ENCODE peak calls at places on chromosomes 12 and 14, in eight cellular contexts. D, S, U, Y, P, R, Q and T are unnamed samples.

GRCh38 chr14:68135566-68135965 is 316.0 kb downstream of the RAD51B start:
- DNase-seq in D (no peak), S (no peak), U (no peak), Y (no peak), P (no peak), R (no peak), Q (no peak), T (peak)

GRCh38 chr14:29262979-29263378 is 496.4 kb downstream of the FOXG1 start:
- DNase-seq in D (no peak), S (no peak), U (no peak), Y (no peak), P (no peak), R (no peak), Q (no peak), T (no peak)

GRCh38 chr12:93404961-93405849 is 27.5 kb downstream of the NUDT4 start:
- DNase-seq in D (no peak), S (peak), U (no peak), Y (no peak), P (no peak), R (no peak), Q (no peak), T (no peak)

GRCh38 chr12:107242189-107242588 is 148.8 kb upstream of the CRY1 start:
- DNase-seq in D (no peak), S (no peak), U (no peak), Y (no peak), P (no peak), R (no peak), Q (no peak), T (no peak)

GRCh38 chr12:93847517-93848452 is 170.6 kb downstream of the CRADD start:
- DNase-seq in D (no peak), S (no peak), U (no peak), Y (no peak), P (peak), R (no peak), Q (no peak), T (no peak)

GRCh38 chr12:87182696-87183233 is 846.4 kb downstream of the C12orf50 start:
- DNase-seq in D (no peak), S (no peak), U (no peak), Y (no peak), P (no peak), R (no peak), Q (no peak), T (no peak)

GRCh38 chr12:122029620-122030426 is 8.1 kb downstream of the BCL7A start:
- DNase-seq in D (no peak), S (peak), U (no peak), Y (no peak), P (peak), R (no peak), Q (no peak), T (no peak)

GRCh38 chr14:101017806-101018560 is 114.5 kb upstream of the RTL1 start:
- DNase-seq in D (peak), S (peak), U (no peak), Y (no peak), P (no peak), R (no peak), Q (no peak), T (no peak)

GRCh38 chr12:49974677-49975369 is 2.1 kb downstream of the AQP6 start:
- DNase-seq in D (no peak), S (peak), U (no peak), Y (peak), P (no peak), R (no peak), Q (no peak), T (no peak)
- H3K4me3 ChIP-seq in D (no peak), S (no peak), U (no peak), Y (no peak), P (no peak), R (no peak), Q (no peak), T (no peak)

DNA sequence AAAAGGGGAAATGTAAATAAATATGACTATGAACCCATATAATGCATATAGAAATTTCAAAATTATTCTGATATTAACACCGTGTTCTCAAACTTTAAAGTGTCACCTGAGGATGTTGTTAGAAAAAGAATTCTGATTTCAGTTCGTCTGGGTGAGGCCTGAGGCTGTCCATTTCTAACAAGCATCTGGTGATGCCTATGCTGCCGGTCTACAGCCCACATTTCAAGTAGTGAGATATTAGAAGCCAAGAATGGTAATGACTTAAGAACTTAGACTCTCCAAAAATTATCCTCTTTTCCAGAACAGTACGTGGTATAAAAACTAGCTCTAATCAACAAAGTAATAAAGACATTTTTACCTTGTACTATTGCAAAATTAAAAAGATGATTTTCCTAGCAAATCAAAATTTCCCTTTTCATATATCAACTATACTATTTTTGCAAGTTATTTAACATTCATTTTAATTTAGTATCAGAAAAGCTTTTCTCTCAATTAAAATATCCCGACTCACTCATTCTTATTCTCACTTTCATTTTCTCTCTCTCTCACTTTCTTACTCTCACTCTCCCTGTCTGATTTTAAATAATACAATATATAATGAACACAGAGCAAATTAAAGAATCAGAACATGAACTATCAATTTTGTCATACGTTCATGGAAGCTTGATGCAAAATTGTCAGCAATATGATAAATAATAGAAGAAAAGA is 35.0 kb downstream of the PIK3C2G start:
- DNase-seq in D (no peak), S (no peak), U (no peak), Y (no peak), P (no peak), R (no peak), Q (no peak), T (peak)
- H3K4me3 ChIP-seq in D (no peak), S (no peak), U (no peak), Y (peak), P (no peak), R (no peak), Q (peak), T (peak)

GRCh38 chr12:6229224-6229748 is 29.1 kb downstream of the CD9 start:
- DNase-seq in D (peak), S (no peak), U (no peak), Y (peak), P (peak), R (no peak), Q (no peak), T (peak)

GRCh38 chr12:6231359-6232268 is 31.4 kb downstream of the CD9 start:
- DNase-seq in D (no peak), S (no peak), U (no peak), Y (no peak), P (peak), R (no peak), Q (no peak), T (peak)

GRCh38 chr12:6230321-6231110 is 30.3 kb downstream of the CD9 start:
- DNase-seq in D (peak), S (no peak), U (no peak), Y (peak), P (peak), R (no peak), Q (no peak), T (peak)

GRCh38 chr12:6228535-6229223 is 28.5 kb downstream of the CD9 start:
- DNase-seq in D (peak), S (no peak), U (no peak), Y (peak), P (no peak), R (no peak), Q (no peak), T (peak)

DNA sequence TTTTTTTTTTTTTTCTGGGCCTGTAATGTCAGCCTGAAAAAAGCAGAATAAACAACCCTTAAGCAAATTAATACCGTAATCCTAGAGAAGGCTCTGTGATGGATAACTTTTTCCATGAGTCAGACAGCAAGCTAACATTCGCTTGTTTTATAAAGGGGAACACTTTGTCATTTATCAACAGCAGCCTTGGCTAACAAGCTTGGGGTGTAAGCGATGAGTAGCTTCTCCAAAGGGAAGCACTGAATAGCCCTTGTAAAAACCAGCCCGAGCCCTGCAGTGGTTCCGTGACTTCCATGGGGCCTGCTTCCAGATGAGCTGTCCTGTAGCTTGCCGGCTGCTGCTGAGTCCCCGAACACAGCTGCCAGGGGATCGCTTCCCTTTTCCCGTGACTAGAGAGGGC is 29.6 kb downstream of the CD9 start:
- DNase-seq in D (peak), S (no peak), U (peak), Y (peak), P (peak), R (no peak), Q (peak), T (peak)
- H3K4me3 ChIP-seq in D (no peak), S (no peak), U (peak), Y (peak), P (peak), R (no peak), Q (no peak), T (peak)

GRCh38 chr14:73995977-73996378 is 23.1 kb downstream of the ENTPD5 start:
- DNase-seq in D (peak), S (no peak), U (no peak), Y (no peak), P (no peak), R (no peak), Q (no peak), T (no peak)
- H3K4me3 ChIP-seq in D (no peak), S (no peak), U (no peak), Y (no peak), P (no peak), R (no peak), Q (no peak), T (no peak)

DNA sequence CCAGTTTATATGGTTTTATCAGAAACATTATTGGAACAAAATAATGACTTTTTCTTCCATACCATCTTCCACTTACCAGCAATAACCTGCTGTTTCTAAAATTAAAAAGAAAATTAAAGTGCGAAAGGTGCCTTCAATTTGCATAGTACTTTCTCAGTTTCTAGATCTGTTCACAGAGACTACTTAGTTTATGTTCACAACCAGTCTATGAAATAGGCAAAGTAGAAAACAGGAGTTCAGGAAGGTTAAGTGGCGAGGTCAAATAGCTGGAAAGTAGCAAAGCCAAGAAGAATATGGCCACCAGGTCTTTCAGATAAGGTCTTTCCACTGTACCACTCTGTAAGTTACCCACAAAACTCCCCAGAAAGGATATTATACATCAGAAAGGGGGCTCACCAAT is 63.3 kb downstream of the BMP4 start:
- DNase-seq in D (no peak), S (no peak), U (no peak), Y (no peak), P (no peak), R (no peak), Q (no peak), T (no peak)
- H3K4me3 ChIP-seq in D (no peak), S (no peak), U (no peak), Y (no peak), P (no peak), R (no peak), Q (no peak), T (no peak)

GRCh38 chr12:71661977-71662522 is 1.6 kb downstream of the ZFC3H1 start:
- DNase-seq in D (no peak), S (no peak), U (peak), Y (no peak), P (no peak), R (no peak), Q (no peak), T (peak)
- H3K4me3 ChIP-seq in D (peak), S (peak), U (peak), Y (peak), P (peak), R (peak), Q (peak), T (peak)

GRCh38 chr12:49825360-49825970 is 2.7 kb downstream of the NCKAP5L start:
- DNase-seq in D (no peak), S (peak), U (no peak), Y (peak), P (peak), R (no peak), Q (no peak), T (peak)

GRCh38 chr12:49824886-49825285 is 3.3 kb downstream of the NCKAP5L start:
- DNase-seq in D (no peak), S (no peak), U (no peak), Y (no peak), P (peak), R (no peak), Q (no peak), T (peak)

GRCh38 chr12:49828143-49829091 is at the start of gene NCKAP5L:
- DNase-seq in D (peak), S (peak), U (peak), Y (peak), P (peak), R (peak), Q (peak), T (peak)

GRCh38 chr12:49825971-49826421 is 2.2 kb downstream of the NCKAP5L start:
- DNase-seq in D (no peak), S (peak), U (no peak), Y (peak), P (no peak), R (no peak), Q (no peak), T (peak)

GRCh38 chr12:49827351-49828099 is 688 bp downstream of the NCKAP5L start:
- DNase-seq in D (peak), S (peak), U (no peak), Y (peak), P (peak), R (no peak), Q (peak), T (peak)
- H3K4me3 ChIP-seq in D (peak), S (peak), U (peak), Y (peak), P (peak), R (peak), Q (peak), T (peak)

DNA sequence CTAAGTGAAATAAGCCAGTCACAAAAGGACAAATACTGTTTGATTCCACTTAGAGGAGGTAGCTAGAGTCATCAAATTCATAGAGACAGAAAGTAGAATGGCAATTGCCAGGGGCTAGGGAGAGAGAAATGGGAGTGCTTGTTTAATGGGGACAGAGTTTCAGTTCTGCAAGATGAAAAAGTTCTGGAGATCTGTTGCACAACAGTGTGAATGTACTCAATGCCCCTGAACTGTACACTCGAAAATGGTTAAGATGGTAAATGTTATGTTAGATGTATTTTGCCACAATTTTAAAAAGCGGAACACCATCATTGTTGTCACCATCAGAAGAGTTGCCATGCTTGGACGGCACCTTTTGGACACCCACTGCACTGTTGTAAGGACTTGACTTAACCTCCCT is 106.9 kb downstream of the SCARB1 start:
- DNase-seq in D (no peak), S (no peak), U (no peak), Y (no peak), P (peak), R (no peak), Q (no peak), T (no peak)
- H3K4me3 ChIP-seq in D (no peak), S (no peak), U (no peak), Y (no peak), P (no peak), R (no peak), Q (no peak), T (no peak)

GRCh38 chr14:73757876-73758391 is 43.8 kb upstream of the PNMA1 start:
- DNase-seq in D (no peak), S (no peak), U (no peak), Y (no peak), P (no peak), R (no peak), Q (no peak), T (no peak)
- H3K4me3 ChIP-seq in D (peak), S (peak), U (peak), Y (peak), P (peak), R (peak), Q (peak), T (peak)

GRCh38 chr12:10214131-10214876 is 1.6 kb downstream of the GABARAPL1 start:
- DNase-seq in D (no peak), S (no peak), U (no peak), Y (no peak), P (no peak), R (no peak), Q (no peak), T (peak)
- H3K4me3 ChIP-seq in D (peak), S (peak), U (peak), Y (peak), P (peak), R (peak), Q (peak), T (peak)